ENCODE peak calls at places on chromosomes 12 and 14, in four cellular contexts. S is naive thymus-derived CD4-positive, alpha-beta T cell; J is mesendoderm; C is kidney epithelial cell. W is an unnamed sample.
A peak's percentile ranks its signal among the peaks of the same experiment; 100 is the strongest.

GRCh38 chr12:46071335-46071734 is 81.0 kb upstream of the SCAF11 start:
- DNase-seq in S (no peak), J (peak; percentile 15), C (no peak), W (no peak)

GRCh38 chr14:95128140-95128539 is 29.2 kb downstream of the DICER1 start:
- DNase-seq in S (no peak), J (no peak), C (no peak), W (no peak)

GRCh38 chr14:99065551-99065950 is 206.4 kb downstream of the BCL11B start:
- DNase-seq in S (no peak), J (peak; percentile 58), C (no peak), W (no peak)

GRCh38 chr12:88391556-88391955 is 188.7 kb downstream of the KITLG start:
- DNase-seq in S (no peak), J (no peak), C (peak; percentile 61), W (no peak)

GRCh38 chr12:43147893-43148292 is 404.1 kb downstream of the ADAMTS20 start:
- DNase-seq in S (no peak), J (no peak), C (no peak), W (no peak)

GRCh38 chr14:56774503-56774902 is 35.8 kb downstream of the OTX2 start:
- DNase-seq in S (no peak), J (no peak), C (no peak), W (no peak)

GRCh38 chr12:51823875-51824565 is 24.5 kb downstream of the FIGNL2 start:
- DNase-seq in S (peak; percentile 35), J (peak; percentile 83), C (no peak), W (no peak)

GRCh38 chr12:119463211-119463914 is 128.8 kb downstream of the CCDC60 start:
- DNase-seq in S (no peak), J (no peak), C (no peak), W (no peak)

GRCh38 chr14:49641697-49642129 is 6.7 kb upstream of the DNAAF2 start:
- DNase-seq in S (no peak), J (peak; percentile 13), C (no peak), W (no peak)

GRCh38 chr12:119686776-119687175 is 18.8 kb downstream of the PRKAB1 start:
- DNase-seq in S (no peak), J (no peak), C (no peak), W (no peak)

GRCh38 chr12:89084751-89085150 is 267.6 kb downstream of the DUSP6 start:
- DNase-seq in S (no peak), J (no peak), C (no peak), W (no peak)

GRCh38 chr12:46915082-46915481 is 89.3 kb upstream of the SLC38A4 start:
- DNase-seq in S (no peak), J (no peak), C (no peak), W (peak; percentile 58)

GRCh38 chr12:92784356-92784755 is 81.6 kb downstream of the PLEKHG7 start:
- DNase-seq in S (no peak), J (no peak), C (no peak), W (no peak)

GRCh38 chr14:55845963-55846851 is 266.2 kb downstream of the KTN1 start:
- DNase-seq in S (no peak), J (no peak), C (no peak), W (no peak)

GRCh38 chr12:92537235-92537960 is 165.4 kb upstream of the PLEKHG7 start:
- DNase-seq in S (no peak), J (peak; percentile 42), C (no peak), W (no peak)

GRCh38 chr14:106346534-106347290 is 820.3 kb downstream of the TMEM121 start:
- DNase-seq in S (no peak), J (no peak), C (no peak), W (no peak)

GRCh38 chr12:19402211-19402610 is 37.1 kb upstream of the AEBP2 start:
- DNase-seq in S (no peak), J (no peak), C (no peak), W (no peak)

GRCh38 chr12:1797011-1797901 is 23.1 kb upstream of the LRTM2 start:
- DNase-seq in S (peak; percentile 37), J (no peak), C (no peak), W (peak; percentile 95)

GRCh38 chr12:30753233-30753632 is 1.5 kb downstream of the CAPRIN2 start:
- DNase-seq in S (peak; percentile 11), J (peak; percentile 83), C (no peak), W (no peak)

GRCh38 chr14:85248881-85249635 is 280.9 kb upstream of the FLRT2 start:
- DNase-seq in S (no peak), J (peak; percentile 45), C (no peak), W (no peak)

GRCh38 chr12:76533331-76533730 is 26.2 kb downstream of the OSBPL8 start:
- DNase-seq in S (no peak), J (peak; percentile 67), C (no peak), W (no peak)

GRCh38 chr14:54147285-54147684 is 190.7 kb upstream of the BMP4 start:
- DNase-seq in S (no peak), J (peak; percentile 40), C (no peak), W (no peak)

GRCh38 chr12:89349814-89350213 is 2.5 kb downstream of the DUSP6 start:
- DNase-seq in S (no peak), J (peak; percentile 74), C (no peak), W (no peak)

GRCh38 chr12:57723630-57723962 is 14.9 kb downstream of the AGAP2 start:
- DNase-seq in S (no peak), J (no peak), C (no peak), W (no peak)

GRCh38 chr12:122309564-122310121 is 43.3 kb upstream of the VPS33A start:
- DNase-seq in S (no peak), J (peak; percentile 5), C (no peak), W (no peak)

DNA sequence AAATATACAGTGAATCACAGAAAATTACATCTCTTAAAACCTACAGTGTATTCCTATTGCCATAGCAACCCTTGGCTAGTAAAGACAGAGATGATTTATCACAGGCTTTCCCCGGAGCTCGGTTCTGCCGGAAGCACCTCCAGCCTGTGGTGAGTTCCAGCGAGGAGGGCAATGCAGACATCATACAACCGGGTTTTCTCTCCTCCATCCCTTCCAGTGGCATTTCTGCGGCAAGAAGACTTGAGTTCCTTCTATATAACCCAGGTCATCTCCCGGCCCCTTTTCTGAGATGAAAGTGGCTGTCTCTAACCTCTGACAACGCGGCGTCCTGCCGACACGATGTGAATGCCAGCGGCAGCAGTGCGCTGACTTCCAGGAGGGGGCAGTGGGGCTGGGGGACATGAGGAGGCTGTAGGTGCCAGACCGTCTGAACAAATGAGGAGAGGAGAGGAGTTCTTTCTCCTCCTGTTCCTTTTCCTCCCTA is 68.5 kb upstream of the MAX start:
- DNase-seq in S (peak; percentile 31), J (peak; percentile 88), C (no peak), W (no peak)
- H3K4me3 ChIP-seq in S (peak overlapping the region; percentile 47), J (no peak overlapping the region), C (peak overlapping the region; percentile 33), W (no peak overlapping the region)

DNA sequence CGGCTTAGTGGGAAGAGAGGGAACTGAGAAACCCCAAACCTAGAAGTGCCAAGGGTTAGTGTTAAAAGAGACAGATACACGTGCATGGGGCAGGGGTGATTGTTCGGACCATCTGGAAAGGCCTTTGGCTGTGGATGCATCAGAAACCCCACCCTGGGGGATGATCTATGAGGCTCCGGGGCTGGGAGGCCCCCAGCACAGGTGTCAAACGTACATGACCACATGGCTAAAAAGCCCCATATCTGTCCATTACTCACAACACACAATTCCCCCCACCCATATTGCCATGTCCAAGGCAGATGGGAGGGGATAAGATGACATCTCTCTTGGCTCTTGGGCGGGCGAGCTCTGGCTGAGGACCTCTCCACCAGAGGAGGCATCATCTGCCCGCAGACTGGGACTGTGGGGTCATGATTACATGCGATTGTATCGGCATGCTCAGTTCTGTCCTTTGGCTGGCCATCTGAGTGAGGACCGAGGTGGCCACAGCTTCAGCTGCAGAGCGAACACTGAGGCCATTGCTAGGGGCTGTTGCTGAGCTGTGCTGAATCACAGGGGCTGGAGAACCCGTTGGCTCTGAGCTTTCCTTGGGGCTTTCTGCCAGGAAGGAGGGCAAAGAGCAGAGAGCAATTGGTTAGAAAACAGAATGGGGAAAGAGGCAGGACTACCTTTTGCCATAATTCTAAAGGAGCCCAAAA is 9.6 kb upstream of the NPFF start:
- DNase-seq in S (no peak), J (no peak), C (no peak), W (no peak)
- H3K36me3 ChIP-seq in S (peaks cover 89% of the 10 kb centered on the region), J (peaks cover 1% of the 10 kb centered on the region), C (no peaks in the 10 kb centered on the region), W (no peaks in the 10 kb centered on the region)

GRCh38 chr12:130098301-130099005 is 63.8 kb upstream of the FZD10 start:
- DNase-seq in S (no peak), J (no peak), C (no peak), W (no peak)

GRCh38 chr12:130101370-130101769 is 60.9 kb upstream of the FZD10 start:
- DNase-seq in S (no peak), J (no peak), C (no peak), W (no peak)

GRCh38 chr12:130100634-130101033 is 61.6 kb upstream of the FZD10 start:
- DNase-seq in S (no peak), J (no peak), C (no peak), W (no peak)

GRCh38 chr12:130097798-130098255 is 64.4 kb upstream of the FZD10 start:
- DNase-seq in S (no peak), J (peak; percentile 75), C (no peak), W (no peak)

GRCh38 chr12:130097342-130097741 is 64.9 kb upstream of the FZD10 start:
- DNase-seq in S (no peak), J (no peak), C (no peak), W (no peak)
- H3K4me3 ChIP-seq in S (no peak overlapping the region), J (no peak overlapping the region), C (no peak overlapping the region), W (no peak overlapping the region)

GRCh38 chr12:124233846-124234620 is 60.9 kb upstream of the RFLNA start:
- DNase-seq in S (no peak), J (no peak), C (no peak), W (no peak)
- H3K36me3 ChIP-seq in S (no peaks in the 10 kb centered on the region), J (no peaks in the 10 kb centered on the region), C (no peaks in the 10 kb centered on the region), W (no peaks in the 10 kb centered on the region)

GRCh38 chr12:24534632-24535031 is 414.3 kb downstream of the BCAT1 start:
- DNase-seq in S (no peak), J (peak; percentile 13), C (no peak), W (no peak)

GRCh38 chr12:24533953-24534352 is 414.9 kb downstream of the BCAT1 start:
- DNase-seq in S (no peak), J (no peak), C (no peak), W (no peak)

GRCh38 chr12:24537241-24537860 is 411.6 kb downstream of the BCAT1 start:
- DNase-seq in S (no peak), J (no peak), C (no peak), W (no peak)

GRCh38 chr12:24539646-24540045 is 409.3 kb downstream of the BCAT1 start:
- DNase-seq in S (no peak), J (no peak), C (no peak), W (no peak)

DNA sequence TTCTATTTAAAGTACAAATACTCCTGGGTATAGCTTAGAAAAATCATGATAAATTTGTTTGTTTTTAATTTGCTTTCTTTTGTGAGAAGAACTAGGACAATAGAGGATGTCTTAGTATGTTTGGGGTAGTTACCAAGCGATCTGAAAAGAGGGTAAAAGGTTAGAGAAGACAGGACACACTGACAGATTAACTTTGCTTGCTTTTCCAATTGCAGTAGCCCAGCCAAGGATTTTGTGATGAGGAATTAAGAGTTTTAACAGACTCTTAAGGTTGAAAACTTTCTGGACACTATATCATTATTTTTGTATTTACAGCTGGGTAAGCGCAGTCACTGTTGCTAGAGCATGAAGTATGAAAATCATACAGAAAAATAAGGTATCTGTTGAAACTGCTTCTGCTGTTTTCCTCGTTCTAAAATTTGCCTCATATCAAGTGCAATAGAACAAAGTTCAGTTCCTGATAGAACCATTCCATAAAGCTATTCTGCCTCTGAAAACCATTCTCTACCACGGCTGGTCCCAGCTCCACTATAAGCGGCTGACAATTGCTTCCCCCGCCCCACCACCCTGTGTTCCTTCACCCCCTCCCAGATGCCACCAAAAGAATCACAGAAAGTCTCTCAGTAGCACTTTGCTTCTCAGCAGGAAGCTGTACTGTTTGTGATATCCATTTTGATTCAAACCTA is 413.4 kb downstream of the BCAT1 start:
- DNase-seq in S (no peak), J (no peak), C (no peak), W (no peak)
- H3K4me3 ChIP-seq in S (no peak overlapping the region), J (no peak overlapping the region), C (no peak overlapping the region), W (no peak overlapping the region)

W was measured in left lung.